ENCODE peak calls at places on chromosomes 13 and 19, in nine cellular contexts. V is NCI-H1092; X is T follicular helper cell; F is Kasumi-1; I is stimulated activated CD4-positive, alpha-beta T cell treated with anti-CD3 and anti-CD28 coated beads, Interleukin-1b, Interleukin-23, amount 100 ng/mL, for 24 hours; C is GM03348; U is cerebellar cortex; J is neural crest cell; R is mucosa of descending colon. M is an unnamed sample.

GRCh38 chr13:89584058-89584457 is 1763.4 kb upstream of the MIR17HG start:
- DNase-seq in V (no peak), X (no peak), F (no peak), I (no peak), C (no peak), U (no peak), J (no peak), R (no peak), M (no peak)

GRCh38 chr13:25859528-25859927 is 192.3 kb downstream of the SHISA2 start:
- DNase-seq in V (no peak), X (no peak), F (no peak), I (no peak), C (no peak), U (no peak), J (no peak), R (no peak), M (no peak)

GRCh38 chr13:40031031-40031430 is 375.6 kb downstream of the COG6 start:
- DNase-seq in V (no peak), X (no peak), F (no peak), I (no peak), C (peak), U (no peak), J (no peak), R (no peak), M (no peak)

GRCh38 chr19:58513694-58514563 is 2.1 kb upstream of the SLC27A5 start:
- DNase-seq in V (peak), X (peak), F (peak), I (peak), C (peak), U (peak), J (peak), R (peak), M (peak)

GRCh38 chr19:15251749-15252397 is 19.6 kb upstream of the EPHX3 start:
- DNase-seq in V (no peak), X (no peak), F (peak), I (no peak), C (peak), U (peak), J (peak), R (peak), M (no peak)

GRCh38 chr13:48528720-48529119 is 4.2 kb downstream of the RCBTB2 start:
- DNase-seq in V (no peak), X (no peak), F (no peak), I (no peak), C (no peak), U (no peak), J (no peak), R (no peak), M (no peak)

GRCh38 chr13:32309812-32310706 is 5.1 kb downstream of the ZAR1L start:
- DNase-seq in V (peak), X (no peak), F (peak), I (no peak), C (peak), U (peak), J (peak), R (no peak), M (peak)

GRCh38 chr13:28744091-28744536 is 25.3 kb upstream of the SLC46A3 start:
- DNase-seq in V (no peak), X (no peak), F (no peak), I (no peak), C (peak), U (no peak), J (no peak), R (no peak), M (no peak)

GRCh38 chr13:27905650-27906049 is 14.2 kb upstream of the PDX1 start:
- DNase-seq in V (no peak), X (no peak), F (no peak), I (no peak), C (no peak), U (no peak), J (no peak), R (no peak), M (no peak)

GRCh38 chr19:49339364-49340068 is 4.3 kb downstream of the CD37 start:
- DNase-seq in V (no peak), X (no peak), F (no peak), I (no peak), C (peak), U (peak), J (peak), R (peak), M (no peak)

GRCh38 chr13:92896842-92897241 is 329.8 kb upstream of the GPC6 start:
- DNase-seq in V (peak), X (no peak), F (peak), I (no peak), C (no peak), U (no peak), J (no peak), R (no peak), M (no peak)

GRCh38 chr13:77013853-77014542 is 13.0 kb downstream of the FBXL3 start:
- DNase-seq in V (no peak), X (no peak), F (no peak), I (no peak), C (no peak), U (no peak), J (no peak), R (no peak), M (no peak)

GRCh38 chr13:53821632-53822031 is 793.0 kb downstream of the OLFM4 start:
- DNase-seq in V (no peak), X (no peak), F (no peak), I (no peak), C (no peak), U (peak), J (no peak), R (no peak), M (no peak)

GRCh38 chr19:49200238-49200862 is 42.8 kb downstream of the TRPM4 start:
- DNase-seq in V (no peak), X (no peak), F (no peak), I (no peak), C (peak), U (no peak), J (no peak), R (peak), M (no peak)

GRCh38 chr19:35140898-35141626 is 2.0 kb upstream of the FXYD7 start:
- DNase-seq in V (no peak), X (peak), F (peak), I (peak), C (peak), U (peak), J (peak), R (peak), M (peak)

GRCh38 chr13:77554079-77554478 is 18.6 kb downstream of the SCEL start:
- DNase-seq in V (no peak), X (no peak), F (no peak), I (no peak), C (no peak), U (no peak), J (no peak), R (no peak), M (no peak)

GRCh38 chr19:2033115-2033824 is 17.8 kb upstream of the BTBD2 start:
- DNase-seq in V (no peak), X (no peak), F (no peak), I (no peak), C (no peak), U (no peak), J (no peak), R (peak), M (no peak)

GRCh38 chr19:3478409-3479176 is 1.7 kb downstream of the SMIM24 start:
- DNase-seq in V (no peak), X (no peak), F (peak), I (no peak), C (no peak), U (no peak), J (no peak), R (no peak), M (no peak)

GRCh38 chr13:31815361-31816144 is 76.2 kb downstream of the RXFP2 start:
- DNase-seq in V (no peak), X (no peak), F (no peak), I (no peak), C (no peak), U (no peak), J (no peak), R (no peak), M (no peak)

GRCh38 chr19:36113895-36114762 is 546 bp downstream of the POLR2I start:
- DNase-seq in V (peak), X (no peak), F (no peak), I (no peak), C (peak), U (peak), J (no peak), R (peak), M (peak)

GRCh38 chr13:78786399-78786879 is 127.5 kb upstream of the OBI1 start:
- DNase-seq in V (no peak), X (no peak), F (no peak), I (no peak), C (no peak), U (no peak), J (no peak), R (no peak), M (no peak)

GRCh38 chr13:109254271-109254670 is 532.1 kb downstream of the IRS2 start:
- DNase-seq in V (no peak), X (no peak), F (no peak), I (no peak), C (no peak), U (no peak), J (no peak), R (no peak), M (no peak)

GRCh38 chr19:14434543-14435319 is 1.6 kb downstream of the PKN1 start:
- DNase-seq in V (no peak), X (no peak), F (peak), I (no peak), C (peak), U (no peak), J (no peak), R (peak), M (no peak)

GRCh38 chr13:24997367-24997967 is 98.5 kb upstream of the PABPC3 start:
- DNase-seq in V (no peak), X (no peak), F (peak), I (no peak), C (peak), U (peak), J (peak), R (no peak), M (no peak)

GRCh38 chr13:114122591-114123211 is 9.7 kb downstream of the RASA3 start:
- DNase-seq in V (no peak), X (no peak), F (no peak), I (no peak), C (no peak), U (no peak), J (no peak), R (peak), M (no peak)

GRCh38 chr19:40799558-40800338 is 757 bp downstream of the EGLN2 start:
- DNase-seq in V (no peak), X (no peak), F (no peak), I (no peak), C (peak), U (no peak), J (peak), R (peak), M (no peak)

GRCh38 chr13:74696148-74696922 is 562.1 kb upstream of the KLF12 start:
- DNase-seq in V (no peak), X (no peak), F (no peak), I (no peak), C (no peak), U (no peak), J (no peak), R (no peak), M (no peak)

M was measured in T-helper 9 cell.